ENCODE peak calls at places on chromosomes 12 and 14, in five cellular contexts. S is GM23248, X is stomach, P is left lung, Q is aorta. U is an unnamed sample. For H3K9me3 and H3K36me3, the result is how much of the 10 kb centered on the place peaks cover.

GRCh38 chr12:54019111-54019811 is 9.0 kb upstream of the HOXC6 start:
- DNase-seq in S (peak), X (no peak), P (peak), Q (no peak), U (peak)

GRCh38 chr12:78035913-78036658 is 205.4 kb downstream of the NAV3 start:
- DNase-seq in S (no peak), X (no peak), P (peak), Q (no peak), U (no peak)

GRCh38 chr12:4956968-4957367 is 47.3 kb downstream of the KCNA1 start:
- DNase-seq in S (no peak), X (no peak), P (peak), Q (no peak), U (no peak)

GRCh38 chr12:130468700-130469245 is 131.1 kb downstream of the PIWIL1 start:
- DNase-seq in S (no peak), X (no peak), P (peak), Q (peak), U (no peak)

GRCh38 chr14:71322660-71323250 is 415.5 kb downstream of the PCNX1 start:
- DNase-seq in S (peak), X (no peak), P (no peak), Q (no peak), U (no peak)

GRCh38 chr12:132154941-132155770 is 10.9 kb downstream of the NOC4L start:
- DNase-seq in S (peak), X (no peak), P (peak), Q (no peak), U (no peak)

GRCh38 chr12:28507055-28507454 is 316.8 kb downstream of the CCDC91 start:
- DNase-seq in S (peak), X (no peak), P (no peak), Q (no peak), U (no peak)

GRCh38 chr12:9087087-9087835 is 28.5 kb downstream of the A2M start:
- DNase-seq in S (no peak), X (no peak), P (no peak), Q (no peak), U (no peak)

GRCh38 chr12:124655317-124656213 is 88.2 kb upstream of the NCOR2 start:
- DNase-seq in S (peak), X (peak), P (no peak), Q (peak), U (peak)

GRCh38 chr12:124992874-124993567 is 424 bp upstream of the BRI3BP start:
- DNase-seq in S (peak), X (peak), P (peak), Q (no peak), U (no peak)

GRCh38 chr14:72291908-72292688 is 359.9 kb downstream of the RGS6 start:
- DNase-seq in S (peak), X (no peak), P (no peak), Q (no peak), U (no peak)

GRCh38 chr12:115998789-115999478 is 278.6 kb downstream of the MED13L start:
- DNase-seq in S (no peak), X (no peak), P (no peak), Q (no peak), U (no peak)

GRCh38 chr14:60487211-60487610 is 1.3 kb upstream of the C14orf39 start:
- DNase-seq in S (no peak), X (no peak), P (no peak), Q (no peak), U (no peak)

GRCh38 chr14:24411468-24412454 is 13.0 kb downstream of the NYNRIN start:
- DNase-seq in S (peak), X (peak), P (no peak), Q (no peak), U (no peak)

GRCh38 chr12:108773798-108774788 is 42.8 kb upstream of the CORO1C start:
- DNase-seq in S (peak), X (peak), P (peak), Q (peak), U (peak)

GRCh38 chr12:109291531-109292341 is 17.3 kb downstream of the FOXN4 start:
- DNase-seq in S (peak), X (peak), P (no peak), Q (peak), U (no peak)

GRCh38 chr12:32390572-32391219 is 8.7 kb upstream of the FGD4 start:
- DNase-seq in S (peak), X (peak), P (peak), Q (peak), U (peak)

GRCh38 chr12:93339695-93340094 is 38.0 kb upstream of the NUDT4 start:
- DNase-seq in S (no peak), X (no peak), P (no peak), Q (no peak), U (no peak)

GRCh38 chr14:68464716-68465115 is 328.2 kb downstream of the ZFP36L1 start:
- DNase-seq in S (peak), X (no peak), P (no peak), Q (no peak), U (no peak)

GRCh38 chr14:54168489-54168888 is 211.9 kb upstream of the BMP4 start:
- DNase-seq in S (no peak), X (no peak), P (no peak), Q (no peak), U (no peak)

GRCh38 chr12:98373982-98374381 is 141.4 kb upstream of the TMPO start:
- DNase-seq in S (peak), X (no peak), P (no peak), Q (no peak), U (no peak)

GRCh38 chr14:21894003-21894897 is 220.6 kb upstream of the OR4E1 start:
- DNase-seq in S (no peak), X (peak), P (no peak), Q (no peak), U (no peak)

GRCh38 chr14:79514700-79515099 is 696.6 kb downstream of the DIO2 start:
- DNase-seq in S (peak), X (no peak), P (no peak), Q (no peak), U (no peak)

GRCh38 chr12:46507766-46508165 is 135.2 kb upstream of the SLC38A2 start:
- DNase-seq in S (peak), X (no peak), P (no peak), Q (no peak), U (no peak)

GRCh38 chr12:46506961-46507360 is 134.4 kb upstream of the SLC38A2 start:
- DNase-seq in S (no peak), X (no peak), P (no peak), Q (no peak), U (no peak)

GRCh38 chr12:46503637-46504036 is 131.1 kb upstream of the SLC38A2 start:
- DNase-seq in S (no peak), X (no peak), P (no peak), Q (no peak), U (no peak)

GRCh38 chr12:46506198-46506597 is 133.6 kb upstream of the SLC38A2 start:
- DNase-seq in S (no peak), X (no peak), P (no peak), Q (no peak), U (no peak)

GRCh38 chr12:46504494-46504893 is 131.9 kb upstream of the SLC38A2 start:
- DNase-seq in S (no peak), X (no peak), P (no peak), Q (no peak), U (no peak)
- H3K9me3 ChIP-seq in S (under half), X (under half), P (under half), Q (under half), U (under half)

GRCh38 chr12:121331268-121331667 is 20.9 kb downstream of the ANAPC5 start:
- DNase-seq in S (peak), X (no peak), P (no peak), Q (no peak), U (no peak)

GRCh38 chr12:121334513-121335343 is 17.5 kb downstream of the ANAPC5 start:
- DNase-seq in S (peak), X (no peak), P (no peak), Q (no peak), U (no peak)

GRCh38 chr12:121330692-121331091 is 21.5 kb downstream of the ANAPC5 start:
- DNase-seq in S (no peak), X (no peak), P (no peak), Q (no peak), U (no peak)

GRCh38 chr12:121330195-121330594 is 22.0 kb downstream of the ANAPC5 start:
- DNase-seq in S (no peak), X (no peak), P (no peak), Q (no peak), U (no peak)

GRCh38 chr12:121333747-121334146 is 18.5 kb downstream of the ANAPC5 start:
- DNase-seq in S (no peak), X (no peak), P (no peak), Q (no peak), U (no peak)
- H3K36me3 ChIP-seq in S (half or more), X (half or more), P (half or more), Q (under half), U (under half)

GRCh38 chr12:114901316-114901715 is 217.3 kb upstream of the TBX3 start:
- DNase-seq in S (peak), X (no peak), P (no peak), Q (no peak), U (no peak)
- H3K9me3 ChIP-seq in S (under half), X (under half), P (under half), Q (under half), U (under half)

DNA sequence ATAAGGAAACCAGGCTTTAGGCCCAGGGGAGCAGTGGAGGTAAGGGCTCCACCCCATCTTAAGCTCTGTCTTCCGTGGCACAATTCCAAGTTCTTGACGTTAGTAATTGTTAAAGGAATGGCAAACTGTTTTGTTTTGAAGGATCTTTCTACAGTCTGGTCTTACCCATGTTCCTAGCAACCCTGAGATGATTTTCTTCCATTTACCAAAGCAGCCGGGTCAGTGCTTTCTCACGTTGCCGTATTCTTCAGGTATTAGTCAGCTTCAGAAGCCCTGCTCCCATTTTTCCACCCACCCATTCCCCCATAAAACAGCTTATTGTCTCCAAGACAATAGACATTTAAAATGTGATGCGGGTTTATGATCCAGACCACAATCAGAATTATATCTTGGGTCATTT is 10.3 kb downstream of the NRIP2 start:
- DNase-seq in S (no peak), X (no peak), P (no peak), Q (no peak), U (no peak)
- H3K36me3 ChIP-seq in S (under half), X (half or more), P (half or more), Q (under half), U (under half)

DNA sequence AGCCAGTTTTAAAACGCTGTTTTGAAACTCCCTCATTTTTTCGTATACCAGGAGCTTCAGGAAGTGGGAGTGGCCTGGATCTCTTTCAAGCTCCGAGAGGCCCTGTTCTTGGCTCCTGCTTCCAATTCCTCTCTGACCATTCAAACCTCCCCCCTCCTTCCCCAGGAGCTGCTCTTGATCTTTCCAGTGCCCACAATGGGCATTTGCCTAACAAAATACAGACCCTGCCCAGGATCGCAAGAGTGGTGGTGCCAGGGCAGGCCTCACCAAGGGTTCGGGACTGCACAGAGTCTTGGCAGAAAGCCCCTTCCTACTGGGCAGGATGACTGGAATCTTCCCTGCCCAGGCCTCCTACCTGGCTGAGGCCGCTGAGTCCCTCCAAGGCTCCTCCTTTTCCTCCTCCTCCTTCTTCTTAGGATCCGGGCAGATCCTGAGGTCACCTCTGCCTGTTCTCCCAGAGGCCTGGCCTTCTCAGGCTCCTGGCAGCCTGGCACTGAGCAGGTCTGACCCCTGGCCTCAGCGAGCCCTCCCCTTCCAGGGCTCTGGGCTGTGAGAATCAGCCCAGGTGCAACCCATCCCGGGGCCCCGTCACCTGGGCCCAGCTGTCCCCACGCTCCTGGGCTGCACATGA is 46.9 kb upstream of the NOS1 start:
- DNase-seq in S (peak), X (peak), P (no peak), Q (no peak), U (no peak)
- H3K9me3 ChIP-seq in S (under half), X (under half), P (under half), Q (under half), U (under half)

GRCh38 chr12:11768233-11768965 is 118.9 kb downstream of the ETV6 start:
- DNase-seq in S (no peak), X (no peak), P (no peak), Q (no peak), U (no peak)

GRCh38 chr12:11773889-11774677 is 124.6 kb downstream of the ETV6 start:
- DNase-seq in S (no peak), X (no peak), P (peak), Q (no peak), U (no peak)

GRCh38 chr12:11771356-11771755 is 121.9 kb downstream of the ETV6 start:
- DNase-seq in S (peak), X (no peak), P (no peak), Q (no peak), U (no peak)

GRCh38 chr12:11769723-11770514 is 120.4 kb downstream of the ETV6 start:
- DNase-seq in S (no peak), X (no peak), P (peak), Q (no peak), U (no peak)

GRCh38 chr12:11771895-11772502 is 122.5 kb downstream of the ETV6 start:
- DNase-seq in S (no peak), X (no peak), P (no peak), Q (no peak), U (no peak)
- H3K36me3 ChIP-seq in S (under half), X (under half), P (under half), Q (under half), U (under half)

U was measured in ovary.